ENCODE peak calls at places on chromosome 17, in seven cellular contexts. P, A, O, F, E, W and H are unnamed samples.

GRCh38 chr17:38604479-38605229 is 1.1 kb downstream of the SRCIN1 start:
- DNase-seq in E (no peak), W (no peak), P (peak; percentile 48), F (no peak), O (no peak), A (peak; percentile 82), H (no peak)

GRCh38 chr17:7478276-7479138 is 924 bp downstream of the ZBTB4 start:
- DNase-seq in A (peak; percentile 50), E (peak; percentile 86), P (peak; percentile 50), F (peak; percentile 62), O (peak; percentile 52), W (no peak), H (peak; percentile 78)

GRCh38 chr17:60160829-60161501 is 11.2 kb downstream of the CA4 start:
- DNase-seq in O (no peak), F (no peak), W (no peak), A (no peak), P (no peak), E (no peak), H (no peak)

GRCh38 chr17:1762233-1762905 is 509 bp downstream of the SERPINF1 start:
- DNase-seq in F (no peak), W (no peak), A (peak; percentile 47), O (no peak), E (peak; percentile 86), P (no peak), H (peak; percentile 73)

GRCh38 chr17:3732171-3732570 is 8.5 kb downstream of the HASPIN start:
- DNase-seq in P (peak; percentile 46), F (peak; percentile 49), E (peak; percentile 70), A (peak; percentile 48), W (no peak), O (no peak), H (no peak)

GRCh38 chr17:38719943-38720641 is 10.0 kb upstream of the CISD3 start:
- DNase-seq in E (no peak), F (no peak), P (no peak), O (no peak), W (no peak), A (peak; percentile 80), H (no peak)

GRCh38 chr17:15364615-15365014 is 23.2 kb upstream of the TEKT3 start:
- DNase-seq in E (no peak), W (no peak), P (no peak), F (no peak), O (peak; percentile 47), A (no peak), H (no peak)

GRCh38 chr17:42386784-42387183 is 1.5 kb downstream of the STAT3 start:
- DNase-seq in W (no peak), P (no peak), E (peak; percentile 6), O (no peak), F (no peak), A (no peak), H (no peak)

GRCh38 chr17:36857698-36858097 is 79.6 kb upstream of the LHX1 start:
- DNase-seq in W (no peak), A (no peak), P (no peak), E (no peak), F (no peak), O (no peak), H (no peak)

GRCh38 chr17:27567563-27567859 is 63.5 kb upstream of the LGALS9 start:
- DNase-seq in F (no peak), W (no peak), O (no peak), A (no peak), P (no peak), E (no peak), H (no peak)

GRCh38 chr17:21368545-21369246 is 7.5 kb upstream of the KCNJ12 start:
- DNase-seq in E (no peak), W (no peak), A (no peak), O (no peak), P (no peak), F (no peak), H (no peak)

GRCh38 chr17:50447870-50448573 is 20.7 kb downstream of the CHAD start:
- DNase-seq in A (peak; percentile 10), E (no peak), P (peak; percentile 53), F (peak; percentile 65), O (no peak), W (no peak), H (no peak)

GRCh38 chr17:4900231-4901107 is 1.1 kb downstream of the C17orf107 start:
- DNase-seq in W (no peak), E (no peak), F (peak; percentile 56), P (no peak), A (no peak), O (no peak), H (peak; percentile 64)

GRCh38 chr17:50027639-50028206 is 28.2 kb upstream of the ITGA3 start:
- DNase-seq in W (no peak), E (peak; percentile 90), A (peak; percentile 5), O (no peak), F (peak; percentile 58), P (peak; percentile 94), H (peak; percentile 71)

GRCh38 chr17:6969323-6969726 is 26.5 kb upstream of the ALOX12 start:
- DNase-seq in O (no peak), F (no peak), E (no peak), A (no peak), P (peak; percentile 45), W (no peak), H (no peak)

GRCh38 chr17:37447641-37448040 is 41.0 kb downstream of the TADA2A start:
- DNase-seq in A (no peak), P (no peak), O (no peak), W (no peak), F (no peak), E (no peak), H (no peak)

GRCh38 chr17:19386276-19386863 is 620 bp downstream of the MFAP4 start:
- DNase-seq in P (peak; percentile 73), A (no peak), W (no peak), E (peak; percentile 94), F (peak; percentile 62), O (peak; percentile 69), H (peak; percentile 78)

GRCh38 chr17:12983986-12984932 is 33.6 kb downstream of the ELAC2 start:
- DNase-seq in P (no peak), W (no peak), O (peak; percentile 69), F (peak; percentile 19), E (peak; percentile 91), A (no peak), H (peak; percentile 44)

GRCh38 chr17:76676629-76677028 is 33.1 kb upstream of the ST6GALNAC1 start:
- DNase-seq in W (no peak), F (no peak), A (no peak), P (no peak), O (no peak), E (no peak), H (no peak)

GRCh38 chr17:9240659-9241370 is 219.5 kb downstream of the NTN1 start:
- DNase-seq in E (peak; percentile 93), F (peak; percentile 71), O (peak; percentile 86), P (peak; percentile 36), A (peak; percentile 17), W (peak; percentile 94), H (peak; percentile 81)

GRCh38 chr17:27502526-27503324 is 46.5 kb downstream of the KSR1 start:
- DNase-seq in W (no peak), E (no peak), F (no peak), P (no peak), A (no peak), O (no peak), H (peak; percentile 57)

GRCh38 chr17:64388961-64389565 is 1.6 kb downstream of the PECAM1 start:
- DNase-seq in P (no peak), E (no peak), A (no peak), F (no peak), W (no peak), O (no peak), H (peak; percentile 14)

GRCh38 chr17:28760987-28761562 is 17.3 kb downstream of the TRAF4 start:
- DNase-seq in A (no peak), W (no peak), P (no peak), O (peak; percentile 38), F (peak; percentile 59), E (peak; percentile 78), H (no peak)

GRCh38 chr17:37361543-37361942 is 14.2 kb upstream of the C17orf78 start:
- DNase-seq in F (no peak), A (no peak), O (no peak), W (no peak), E (no peak), P (peak; percentile 59), H (no peak)

GRCh38 chr17:27321372-27321771 is 27.5 kb downstream of the WSB1 start:
- DNase-seq in E (peak; percentile 33), W (peak; percentile 39), F (no peak), P (no peak), A (no peak), O (no peak), H (no peak)

GRCh38 chr17:64658931-64659330 is 3.2 kb downstream of the SMURF2 start:
- DNase-seq in W (no peak), E (no peak), O (no peak), A (no peak), F (no peak), P (peak; percentile 39), H (no peak)

DNA sequence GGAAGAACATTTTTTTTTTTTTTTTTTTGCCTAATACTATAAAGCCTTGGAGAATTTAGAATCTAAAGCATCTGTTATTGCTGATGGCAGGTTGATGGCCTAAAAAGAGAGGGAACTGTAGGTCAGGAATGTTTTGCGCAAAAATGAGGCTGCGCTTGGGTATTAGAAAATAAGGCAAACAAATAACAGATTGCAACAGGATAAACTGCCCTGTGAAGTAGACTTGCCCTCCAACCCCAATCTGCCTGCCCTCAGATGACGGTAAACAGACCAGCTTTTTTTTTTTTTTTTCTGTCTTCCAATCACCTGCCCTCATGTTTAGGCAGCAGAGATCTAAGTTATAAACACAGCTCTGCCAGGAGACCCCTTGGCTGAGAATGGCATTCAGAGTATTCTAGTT is 3.8 kb upstream of the DHX8 start:
- DNase-seq in E (no peak), O (no peak), A (no peak), W (no peak), P (no peak), F (no peak), H (no peak)
- TF ChIP-seq EP300 in E (no peak), O (no peak), A (no peak), W (no peak), P (no peak), F (no peak), H (no peak)

DNA sequence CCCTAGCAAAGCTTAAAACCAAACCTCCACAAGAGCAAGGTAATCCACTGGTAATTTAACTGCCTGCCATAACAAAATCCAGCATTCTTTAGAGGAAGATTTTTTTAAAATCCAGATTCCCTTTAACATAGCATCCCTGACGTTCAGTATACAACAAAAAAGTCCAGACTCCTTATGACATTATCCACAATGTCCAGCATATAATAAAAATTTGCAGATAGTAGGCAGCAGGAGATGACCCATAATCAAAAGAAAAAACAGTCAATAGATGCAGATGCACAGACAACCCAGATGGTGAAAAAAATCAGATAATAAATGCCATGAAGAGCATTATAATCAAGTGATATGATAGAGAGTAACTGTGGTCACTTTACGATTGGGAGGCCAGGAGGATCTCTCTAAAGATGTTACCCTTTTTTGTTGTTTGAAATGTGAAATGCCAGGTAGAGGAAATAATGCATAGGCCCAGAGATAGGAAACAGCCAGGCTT is 33.2 kb downstream of the MRC2 start:
- DNase-seq in O (no peak), P (no peak), A (no peak), F (no peak), W (no peak), E (no peak), H (no peak)
- TF ChIP-seq POLR2A in O (no peak), P (no peak), A (no peak), F (no peak), W (no peak), E (no peak), H (no peak)

GRCh38 chr17:82799591-82799990 is 40.2 kb downstream of the ZNF750 start:
- DNase-seq in W (no peak), A (no peak), F (peak; percentile 74), O (no peak), P (no peak), E (no peak), H (no peak)
- TF ChIP-seq EP300 in W (no peak), A (no peak), F (no peak), O (no peak), P (no peak), E (no peak), H (no peak)

GRCh38 chr17:78979780-78980623 is at the start of gene LGALS3BP:
- DNase-seq in W (no peak), F (peak; percentile 87), A (peak; percentile 47), P (peak; percentile 45), E (peak; percentile 90), O (peak; percentile 33), H (peak; percentile 84)
- TF ChIP-seq POLR2A in W (no peak), F (peak; percentile 89), A (no peak), P (no peak), E (no peak), O (no peak), H (no peak)